ENCODE peak calls at places on chromosomes 11 and 22, in ten cellular contexts. T is mammary epithelial cell; I is CD4-positive, alpha-beta memory T cell; Z is mesenchymal stem cell; O is fibroblast of lung; M is sigmoid colon; Y is A673; U is breast epithelium; E is hepatocyte; N is WERI-Rb-1. W is an unnamed sample.

GRCh38 chr11:94525933-94526332 is 13.7 kb downstream of the C11orf97 start:
- DNase-seq in U (peak; percentile 67), M (peak; percentile 82), O (peak; percentile 79), T (peak; percentile 54), I (no peak), Y (peak; percentile 82), N (no peak), Z (no peak), E (peak; percentile 57), W (no peak)

GRCh38 chr11:76512851-76513653 is 68.2 kb downstream of the EMSY start:
- DNase-seq in M (no peak), I (no peak), Y (peak; percentile 52), E (peak; percentile 26), T (peak; percentile 3), U (no peak), N (no peak), O (peak; percentile 37), Z (peak; percentile 62), W (no peak)

GRCh38 chr11:134644489-134645456 is 232.7 kb upstream of the B3GAT1 start:
- DNase-seq in O (no peak), Z (no peak), T (no peak), Y (no peak), N (no peak), U (no peak), M (peak; percentile 50), E (no peak), I (no peak), W (no peak)

GRCh38 chr11:28838741-28839140 is 730.6 kb downstream of the METTL15 start:
- DNase-seq in U (no peak), M (no peak), Y (peak; percentile 61), N (no peak), O (peak; percentile 73), T (no peak), E (no peak), I (no peak), Z (no peak), W (no peak)

GRCh38 chr11:111766834-111767142 is 599 bp upstream of the PPP2R1B start:
- DNase-seq in N (no peak), E (no peak), I (no peak), Y (no peak), Z (no peak), U (no peak), O (no peak), T (no peak), M (no peak), W (no peak)

GRCh38 chr11:6234314-6235031 is at the start of gene FHIP1B:
- DNase-seq in Y (peak; percentile 99), N (peak; percentile 100), Z (peak; percentile 100), O (peak; percentile 100), I (peak; percentile 100), M (peak; percentile 100), E (peak; percentile 100), T (peak; percentile 100), U (peak; percentile 100), W (peak; percentile 99)

GRCh38 chr22:24437820-24438328 is 10.5 kb downstream of the ADORA2A start:
- DNase-seq in U (no peak), N (no peak), O (no peak), Z (no peak), E (no peak), I (no peak), T (peak; percentile 49), M (no peak), Y (peak; percentile 44), W (no peak)

GRCh38 chr11:21909145-21909544 is 283.7 kb upstream of the ANO5 start:
- DNase-seq in Y (peak; percentile 42), O (no peak), M (no peak), N (no peak), Z (no peak), I (no peak), E (peak; percentile 21), U (no peak), T (no peak), W (no peak)

GRCh38 chr11:80702264-80702663 is 1261.4 kb upstream of the TENM4 start:
- DNase-seq in O (peak; percentile 32), N (no peak), U (no peak), Y (no peak), T (peak; percentile 55), E (no peak), I (no peak), M (no peak), Z (peak; percentile 30), W (peak; percentile 61)

GRCh38 chr11:80698646-80699045 is 1257.8 kb upstream of the TENM4 start:
- DNase-seq in I (no peak), Z (no peak), Y (no peak), U (no peak), E (no peak), O (no peak), N (no peak), T (peak; percentile 47), M (no peak), W (peak; percentile 71)

GRCh38 chr11:80700386-80700785 is 1259.6 kb upstream of the TENM4 start:
- DNase-seq in I (no peak), U (no peak), N (no peak), T (no peak), E (no peak), O (no peak), M (no peak), Z (peak; percentile 34), Y (no peak), W (no peak)
- H3K27ac ChIP-seq in I (no peak overlapping the region), U (no peak overlapping the region), N (no peak overlapping the region), T (peak overlapping the region; percentile 85), E (peak overlapping the region; percentile 82), O (no peak overlapping the region), M (no peak overlapping the region), Z (no peak overlapping the region), Y (no peak overlapping the region), W (peak overlapping the region; percentile 71)

GRCh38 chr11:57792870-57793269 is 31.3 kb downstream of the CTNND1 start:
- DNase-seq in Y (no peak), E (no peak), T (peak; percentile 64), Z (peak; percentile 33), U (no peak), I (peak; percentile 2), N (no peak), O (no peak), M (no peak), W (no peak)
- H3K27ac ChIP-seq in Y (peak overlapping the region; percentile 28), E (peak overlapping the region; percentile 54), T (peak overlapping the region; percentile 19), Z (peak overlapping the region; percentile 66), U (peak overlapping the region; percentile 28), I (peak overlapping the region; percentile 61), N (no peak overlapping the region), O (no peak overlapping the region), M (peak overlapping the region; percentile 63), W (peak overlapping the region; percentile 64)

GRCh38 chr22:44684506-44685383 is 17.3 kb upstream of the PRR5 start:
- DNase-seq in Z (peak; percentile 98), Y (peak; percentile 89), E (peak; percentile 95), U (peak; percentile 86), O (peak; percentile 86), M (peak; percentile 89), N (peak; percentile 94), T (peak; percentile 87), I (peak; percentile 83), W (peak; percentile 68)

GRCh38 chr22:44689173-44689572 is 12.8 kb upstream of the PRR5 start:
- DNase-seq in M (no peak), Y (no peak), I (no peak), E (no peak), T (no peak), U (no peak), O (peak; percentile 61), N (no peak), Z (no peak), W (no peak)

GRCh38 chr22:44685384-44686056 is 16.5 kb upstream of the PRR5 start:
- DNase-seq in O (peak; percentile 60), T (peak; percentile 97), E (peak; percentile 84), M (no peak), N (peak; percentile 82), U (no peak), Y (peak; percentile 71), Z (peak; percentile 73), I (peak; percentile 85), W (peak; percentile 87)

GRCh38 chr22:44689915-44690524 is 12.0 kb upstream of the PRR5 start:
- DNase-seq in Z (no peak), I (no peak), T (no peak), Y (no peak), O (no peak), E (no peak), M (no peak), N (no peak), U (no peak), W (no peak)

DNA sequence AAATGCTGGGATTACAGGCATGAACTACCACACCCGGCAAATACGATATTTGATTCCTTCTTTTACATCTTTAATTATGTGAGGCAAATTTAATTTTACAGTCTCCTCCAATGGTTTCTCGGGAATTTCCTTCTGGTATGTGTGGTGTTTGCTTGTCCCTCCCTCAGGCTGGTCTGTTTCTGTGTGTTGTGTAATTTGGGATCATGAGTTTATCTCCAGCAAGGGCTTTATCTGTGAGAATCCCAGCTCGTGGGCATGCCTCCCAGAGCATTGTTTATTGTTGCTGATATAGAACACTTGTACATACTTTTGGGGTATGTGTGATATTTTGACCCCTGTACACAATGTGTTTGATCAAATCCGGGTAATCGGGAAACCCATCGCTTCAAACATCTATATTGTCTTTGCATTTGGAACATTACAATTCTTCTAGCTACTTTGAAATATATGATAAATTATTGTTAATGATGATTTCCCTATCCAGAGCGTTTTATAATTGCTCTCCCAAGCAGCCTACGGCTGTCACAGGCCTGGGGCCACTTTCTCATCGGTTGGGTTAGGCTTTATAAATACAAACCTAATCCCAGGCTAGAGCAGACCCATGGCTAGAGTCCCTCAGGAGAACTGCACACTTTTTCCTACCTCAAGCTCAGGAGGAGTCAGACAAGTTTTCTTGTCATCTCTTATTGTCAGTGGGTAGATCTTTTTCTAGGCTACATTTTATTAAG is 15.0 kb upstream of the PRR5 start:
- DNase-seq in N (no peak), T (no peak), Y (no peak), E (peak; percentile 64), M (no peak), Z (peak; percentile 46), I (no peak), O (peak; percentile 57), U (no peak), W (no peak)
- H3K27ac ChIP-seq in N (no peak overlapping the region), T (no peak overlapping the region), Y (no peak overlapping the region), E (peak overlapping the region; percentile 85), M (no peak overlapping the region), Z (no peak overlapping the region), I (no peak overlapping the region), O (no peak overlapping the region), U (no peak overlapping the region), W (no peak overlapping the region)

GRCh38 chr22:39252461-39253391 is 7.9 kb upstream of the PDGFB start:
- DNase-seq in E (no peak), T (no peak), M (no peak), Y (no peak), O (peak; percentile 32), N (no peak), Z (no peak), I (no peak), U (no peak), W (no peak)

GRCh38 chr22:39255449-39256185 is 10.8 kb upstream of the PDGFB start:
- DNase-seq in M (no peak), N (no peak), Z (no peak), Y (no peak), U (no peak), I (no peak), E (no peak), T (no peak), O (no peak), W (no peak)

GRCh38 chr22:39254789-39255298 is 10.1 kb upstream of the PDGFB start:
- DNase-seq in I (peak; percentile 21), Z (peak; percentile 89), E (no peak), N (no peak), U (no peak), M (no peak), Y (no peak), T (peak; percentile 74), O (peak; percentile 68), W (no peak)

GRCh38 chr22:39253427-39254070 is 8.8 kb upstream of the PDGFB start:
- DNase-seq in N (no peak), E (peak; percentile 88), O (peak; percentile 88), T (peak; percentile 82), M (no peak), Z (peak; percentile 85), Y (no peak), I (no peak), U (no peak), W (peak; percentile 88)

DNA sequence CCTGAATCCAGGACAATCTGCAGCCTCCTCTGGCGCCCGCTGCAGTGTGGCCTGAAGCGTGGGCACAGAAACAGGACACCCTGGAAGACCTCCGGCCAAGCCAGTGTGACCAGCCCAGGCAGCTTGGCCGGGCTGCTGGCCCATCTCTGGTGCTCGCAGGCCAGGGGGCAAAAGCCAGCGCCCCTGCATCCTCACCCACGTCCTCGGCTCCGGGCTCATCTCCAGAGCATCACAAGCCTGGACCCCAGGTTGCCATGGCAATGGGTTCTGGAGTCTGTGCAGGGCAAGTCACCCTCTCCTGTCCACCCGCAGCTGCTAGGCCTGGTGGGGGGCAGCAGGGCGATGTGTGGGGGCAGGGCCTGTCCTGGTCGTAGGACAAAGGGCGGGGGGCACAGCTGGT is 9.3 kb upstream of the PDGFB start:
- DNase-seq in Z (no peak), N (no peak), M (no peak), U (no peak), O (no peak), Y (no peak), I (no peak), E (no peak), T (no peak), W (no peak)
- H3K27ac ChIP-seq in Z (peak overlapping the region; percentile 52), N (no peak overlapping the region), M (peak overlapping the region; percentile 51), U (no peak overlapping the region), O (peak overlapping the region; percentile 60), Y (no peak overlapping the region), I (no peak overlapping the region), E (no peak overlapping the region), T (no peak overlapping the region), W (peak overlapping the region; percentile 95)

W was measured in foreskin keratinocyte.